ENCODE peak calls at places on chromosomes 1 and 21, in eight cellular contexts. I, H, X, P, U, G, B and N are unnamed samples.

GRCh38 chr1:7675431-7676273 is 95.4 kb upstream of the VAMP3 start:
- DNase-seq in B (no peak), H (no peak), I (no peak), U (no peak), P (no peak), G (no peak), X (no peak), N (no peak)

GRCh38 chr1:193730017-193730416 is 543.6 kb upstream of the B3GALT2 start:
- DNase-seq in G (no peak), P (no peak), B (no peak), I (no peak), X (peak), U (no peak), H (no peak), N (no peak)

GRCh38 chr21:16407403-16408279 is 677.9 kb downstream of the USP25 start:
- DNase-seq in G (no peak), B (peak), H (no peak), I (no peak), P (no peak), X (peak), U (no peak), N (no peak)

GRCh38 chr1:186498695-186499389 is 37.9 kb upstream of the PDC start:
- DNase-seq in X (peak), I (no peak), B (peak), P (no peak), G (no peak), H (no peak), U (peak), N (peak)

GRCh38 chr1:229137274-229137673 is 133.6 kb upstream of the RAB4A start:
- DNase-seq in P (no peak), I (no peak), H (no peak), B (no peak), G (no peak), X (no peak), U (no peak), N (no peak)

GRCh38 chr1:245566952-245567351 is 412.2 kb downstream of the KIF26B start:
- DNase-seq in G (no peak), B (no peak), U (no peak), X (peak), P (no peak), H (no peak), I (no peak), N (peak)

GRCh38 chr21:14259669-14260458 is 43.9 kb downstream of the RBM11 start:
- DNase-seq in P (no peak), U (peak), G (no peak), H (no peak), B (peak), X (peak), I (no peak), N (peak)

GRCh38 chr1:30379684-30380624 is 343.4 kb downstream of the MATN1 start:
- DNase-seq in P (peak), B (peak), H (peak), G (peak), I (peak), X (peak), U (peak), N (peak)

GRCh38 chr1:17414022-17414421 is 25.5 kb downstream of the RCC2 start:
- DNase-seq in G (no peak), H (no peak), U (no peak), X (no peak), I (no peak), B (no peak), P (no peak), N (no peak)

GRCh38 chr1:222064388-222065201 is 322.7 kb upstream of the DUSP10 start:
- DNase-seq in X (peak), H (no peak), U (peak), P (no peak), B (peak), G (no peak), I (no peak), N (peak)

GRCh38 chr1:38559180-38559874 is 300.2 kb downstream of the RRAGC start:
- DNase-seq in P (peak), B (no peak), X (no peak), U (no peak), G (peak), I (peak), H (no peak), N (no peak)

GRCh38 chr1:90727917-90728655 is 11.0 kb upstream of the BARHL2 start:
- DNase-seq in H (no peak), P (no peak), I (no peak), X (no peak), U (no peak), B (no peak), G (no peak), N (no peak)

GRCh38 chr1:29502225-29502755 is 266.0 kb downstream of the PTPRU start:
- DNase-seq in G (no peak), I (no peak), U (no peak), H (no peak), P (no peak), X (no peak), B (no peak), N (no peak)

GRCh38 chr21:40355076-40355475 is 487.8 kb downstream of the PCP4 start:
- DNase-seq in G (no peak), U (no peak), X (no peak), P (no peak), H (no peak), B (no peak), I (no peak), N (no peak)

GRCh38 chr1:102182603-102183260 is 186.0 kb upstream of the OLFM3 start:
- DNase-seq in P (no peak), X (no peak), B (no peak), U (no peak), I (no peak), H (no peak), G (no peak), N (no peak)

GRCh38 chr1:15726508-15726907 is 9.6 kb upstream of the SLC25A34 start:
- DNase-seq in P (no peak), X (no peak), G (no peak), I (no peak), B (no peak), H (no peak), U (no peak), N (no peak)

GRCh38 chr1:172135076-172135672 is 285.3 kb upstream of the C1orf105 start:
- DNase-seq in X (no peak), H (no peak), G (no peak), P (no peak), B (no peak), I (no peak), U (peak), N (no peak)

GRCh38 chr1:116504308-116505156 is 66.3 kb downstream of the CD58 start:
- DNase-seq in I (peak), H (peak), G (peak), U (peak), X (peak), B (peak), P (no peak), N (no peak)

GRCh38 chr1:85550784-85551516 is 29.6 kb upstream of the CCN1 start:
- DNase-seq in I (peak), B (peak), X (peak), U (peak), H (no peak), P (no peak), G (no peak), N (peak)

GRCh38 chr1:15033264-15033663 is 120.3 kb upstream of the TMEM51 start:
- DNase-seq in I (no peak), G (no peak), P (no peak), U (peak), X (peak), H (no peak), B (peak), N (peak)

GRCh38 chr1:37036667-37037053 is 2.3 kb upstream of the GRIK3 start:
- DNase-seq in U (no peak), P (no peak), H (no peak), G (no peak), B (no peak), X (no peak), I (no peak), N (no peak)

GRCh38 chr1:53546409-53547155 is 87.4 kb downstream of the DMRTB1 start:
- DNase-seq in G (no peak), H (no peak), B (no peak), I (no peak), X (no peak), P (peak), U (no peak), N (no peak)

GRCh38 chr1:109624215-109625010 is 4.8 kb downstream of the AMPD2 start:
- DNase-seq in B (no peak), X (no peak), H (peak), U (no peak), P (peak), I (no peak), G (peak), N (no peak)

GRCh38 chr1:183723571-183723970 is 70.5 kb upstream of the APOBEC4 start:
- DNase-seq in G (no peak), U (no peak), H (no peak), X (no peak), B (no peak), I (no peak), P (no peak), N (no peak)

GRCh38 chr1:113983826-113984225 is 4.6 kb downstream of the OLFML3 start:
- DNase-seq in G (no peak), P (no peak), X (no peak), I (no peak), H (no peak), B (no peak), U (no peak), N (no peak)

GRCh38 chr1:19889656-19890055 is 7.5 kb downstream of the OTUD3 start:
- DNase-seq in G (no peak), P (no peak), H (no peak), B (no peak), I (no peak), X (no peak), U (no peak), N (no peak)

GRCh38 chr1:62356257-62356835 is 37.1 kb upstream of the KANK4 start:
- DNase-seq in H (no peak), I (no peak), U (peak), X (peak), B (peak), G (peak), P (no peak), N (peak)

GRCh38 chr1:184449916-184450315 is 63.1 kb downstream of the C1orf21 start:
- DNase-seq in I (no peak), P (no peak), X (no peak), H (no peak), G (no peak), U (no peak), B (no peak), N (no peak)

GRCh38 chr1:34839526-34840305 is 19.8 kb downstream of the SMIM12 start:
- DNase-seq in G (no peak), U (no peak), X (no peak), I (no peak), B (no peak), H (peak), P (no peak), N (no peak)
- H3K4me3 ChIP-seq in G (no peak), U (no peak), X (no peak), I (no peak), B (no peak), H (no peak), P (no peak), N (no peak)

DNA sequence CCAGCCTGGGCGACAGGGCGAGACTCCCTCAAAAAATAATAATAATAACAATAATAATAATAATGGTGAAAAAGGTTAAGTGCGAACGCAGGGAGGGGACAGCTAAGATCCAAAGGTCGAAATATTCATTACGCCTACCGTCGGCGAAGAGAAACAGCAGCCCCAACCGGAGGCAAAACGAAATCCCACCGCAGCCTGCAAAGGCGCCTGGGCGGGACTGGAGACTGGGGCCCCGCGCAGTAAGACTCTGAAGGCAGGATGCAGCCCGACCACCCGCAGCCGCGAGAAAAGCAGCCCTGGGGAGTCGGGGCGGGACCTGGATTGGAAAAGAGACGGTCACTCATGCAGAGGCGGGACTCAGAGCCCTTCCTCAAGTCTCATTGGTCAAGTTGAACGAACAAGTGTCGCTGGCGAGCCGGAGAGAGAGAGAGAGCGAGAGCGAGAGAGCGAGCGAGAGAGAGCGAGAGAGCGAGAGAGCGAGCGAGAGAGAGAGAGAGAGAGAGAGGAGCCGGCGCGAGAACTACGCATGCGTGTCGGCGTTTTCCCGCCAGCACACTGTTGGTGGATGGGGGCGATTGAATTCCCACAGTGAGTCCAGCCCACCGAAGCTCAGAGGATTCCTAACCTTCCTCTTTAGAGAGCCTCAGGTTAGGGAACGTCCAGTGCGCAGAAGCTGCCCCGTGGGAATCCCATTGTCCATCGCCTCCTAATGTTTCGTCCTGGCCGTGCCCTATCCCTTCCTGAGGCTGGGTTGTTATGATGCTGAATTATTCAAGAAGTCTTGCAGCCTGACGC is 10.7 kb downstream of the ENTREP3 start:
- DNase-seq in I (peak), H (peak), G (peak), X (peak), P (peak), U (peak), B (peak), N (peak)
- TF ChIP-seq CTCF in I (peak), H (peak), G (peak), X (peak), P (no peak), U (peak), B (peak), N (no peak)

GRCh38 chr1:150256549-150257341 is 829 bp upstream of the CA14 start:
- DNase-seq in X (peak), I (no peak), P (no peak), G (no peak), H (no peak), U (no peak), B (no peak), N (no peak)

GRCh38 chr1:150256193-150256548 is 1.4 kb upstream of the CA14 start:
- DNase-seq in H (no peak), B (no peak), I (no peak), X (no peak), P (no peak), G (no peak), U (no peak), N (no peak)

GRCh38 chr1:150258275-150258666 is 697 bp downstream of the CA14 start:
- DNase-seq in U (no peak), P (no peak), H (no peak), I (no peak), X (no peak), B (no peak), G (no peak), N (no peak)

GRCh38 chr1:150259217-150259616 is 1.6 kb downstream of the CA14 start:
- DNase-seq in X (no peak), U (no peak), P (peak), G (no peak), I (no peak), H (no peak), B (no peak), N (no peak)

DNA sequence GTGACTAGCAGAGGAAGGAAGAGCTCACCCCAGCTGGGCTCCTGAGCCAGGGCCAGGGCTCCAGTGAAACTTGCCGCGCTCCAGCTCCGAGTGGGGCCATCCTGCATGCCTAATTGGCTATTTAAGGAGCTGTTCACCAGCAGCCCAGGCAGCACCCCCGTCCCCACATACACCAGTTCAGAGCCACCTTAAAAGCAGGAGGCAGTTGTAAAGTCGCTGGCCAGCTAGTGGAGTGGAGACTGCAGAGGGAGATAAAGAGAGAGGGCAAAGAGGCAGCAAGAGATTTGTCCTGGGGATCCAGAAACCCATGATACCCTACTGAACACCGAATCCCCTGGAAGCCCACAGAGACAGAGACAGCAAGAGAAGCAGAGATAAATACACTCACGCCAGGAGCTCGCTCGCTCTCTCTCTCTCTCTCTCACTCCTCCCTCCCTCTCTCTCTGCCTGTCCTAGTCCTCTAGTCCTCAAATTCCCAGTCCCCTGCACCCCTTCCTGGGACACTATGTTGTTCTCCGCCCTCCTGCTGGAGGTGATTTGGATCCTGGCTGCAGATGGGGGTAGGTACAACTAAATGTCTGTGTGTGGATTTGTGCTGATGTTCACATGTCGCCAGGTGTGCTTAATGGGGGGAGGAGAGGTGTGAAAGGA is at the start of gene CA14:
- DNase-seq in H (no peak), I (no peak), U (no peak), P (no peak), B (no peak), X (peak), G (no peak), N (no peak)
- H3K4me3 ChIP-seq in H (peak), I (no peak), U (no peak), P (no peak), B (no peak), X (no peak), G (no peak), N (no peak)

DNA sequence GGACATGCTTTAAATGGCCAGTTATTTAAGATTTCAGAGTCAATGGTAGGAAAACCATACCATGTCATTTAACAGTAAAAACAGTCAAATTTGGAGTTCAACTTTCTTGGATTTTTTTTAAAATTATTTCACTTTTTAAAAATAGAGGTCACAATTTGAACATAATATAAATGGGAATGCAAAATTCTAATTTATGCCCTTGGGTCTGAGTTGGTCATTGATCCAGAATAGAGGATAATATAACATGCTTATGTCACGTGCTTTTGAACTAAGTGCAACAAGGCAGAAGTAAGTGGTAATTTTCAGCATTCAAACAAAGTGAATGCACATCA is 113.1 kb upstream of the SLC35F3 start:
- DNase-seq in X (no peak), G (no peak), I (no peak), B (no peak), P (no peak), U (no peak), H (no peak), N (no peak)
- TF ChIP-seq CTCF in X (no peak), G (no peak), I (no peak), B (no peak), P (no peak), U (no peak), H (no peak), N (no peak)

GRCh38 chr1:201015551-201016091 is 7.9 kb downstream of the KIF21B start:
- DNase-seq in U (no peak), X (peak), H (no peak), P (no peak), B (no peak), I (no peak), G (no peak), N (no peak)

GRCh38 chr1:201016211-201016651 is 7.3 kb downstream of the KIF21B start:
- DNase-seq in I (no peak), G (no peak), B (peak), X (peak), P (peak), H (no peak), U (no peak), N (no peak)

GRCh38 chr1:201019321-201019977 is 4.1 kb downstream of the KIF21B start:
- DNase-seq in B (peak), P (no peak), I (no peak), G (peak), H (peak), U (peak), X (peak), N (no peak)

GRCh38 chr1:201016943-201017827 is 6.3 kb downstream of the KIF21B start:
- DNase-seq in X (no peak), P (no peak), G (no peak), H (no peak), U (no peak), I (no peak), B (no peak), N (no peak)

GRCh38 chr1:201017828-201018163 is 5.7 kb downstream of the KIF21B start:
- DNase-seq in I (no peak), G (no peak), U (no peak), P (no peak), B (no peak), H (no peak), X (no peak), N (no peak)
- H3K4me3 ChIP-seq in I (no peak), G (no peak), U (no peak), P (no peak), B (no peak), H (no peak), X (no peak), N (no peak)

DNA sequence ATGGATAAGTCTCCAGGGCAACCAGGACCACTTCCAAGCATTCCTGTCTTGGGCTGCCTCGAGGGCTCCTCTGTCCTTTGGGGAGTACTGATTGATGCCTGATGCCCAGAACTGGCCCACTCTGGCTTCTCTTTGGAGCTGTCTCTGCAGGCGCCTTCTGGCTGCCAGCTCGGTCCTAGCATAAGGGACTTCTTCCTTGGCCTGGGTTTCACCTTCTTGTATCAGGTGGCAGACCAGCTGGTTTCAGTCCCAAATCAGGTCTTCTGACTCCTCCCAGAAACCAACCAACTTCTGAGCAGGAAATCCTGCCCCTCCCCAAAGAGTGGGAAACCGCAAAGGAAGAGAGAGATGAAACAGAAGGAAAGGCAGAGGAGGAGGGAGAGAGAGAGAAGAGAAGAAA is 10.6 kb downstream of the G0S2 start:
- DNase-seq in H (no peak), X (no peak), P (no peak), I (no peak), U (no peak), B (no peak), G (no peak), N (no peak)
- TF ChIP-seq CTCF in H (no peak), X (no peak), P (no peak), I (no peak), U (no peak), B (no peak), G (no peak), N (no peak)

DNA sequence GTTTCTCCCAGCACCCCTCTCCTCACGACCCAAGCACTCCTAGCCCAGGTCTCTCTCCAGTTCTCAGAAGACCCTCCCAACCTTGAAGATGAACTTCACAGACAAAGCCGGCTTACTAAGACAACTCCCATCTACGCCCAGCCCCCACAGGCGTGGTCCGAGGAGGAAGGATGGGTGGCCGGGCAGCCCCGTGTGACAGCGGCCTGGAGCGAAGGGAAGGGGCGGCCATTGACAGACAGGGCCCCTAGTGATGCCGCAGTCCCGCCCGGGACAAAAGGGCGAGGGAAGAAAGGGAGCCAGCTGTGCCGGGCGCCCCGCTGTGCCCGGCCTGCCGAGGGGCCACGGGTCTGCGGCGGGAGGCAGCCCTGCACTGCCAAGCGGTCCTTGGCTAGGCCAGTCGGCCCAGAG is 6.9 kb downstream of the PAX7 start:
- DNase-seq in H (no peak), X (no peak), U (no peak), B (no peak), P (no peak), I (no peak), G (no peak), N (no peak)
- H3K4me3 ChIP-seq in H (no peak), X (no peak), U (no peak), B (no peak), P (no peak), I (no peak), G (no peak), N (no peak)

GRCh38 chr21:26280715-26281310 is 110.2 kb upstream of the APP start:
- DNase-seq in I (no peak), X (no peak), G (no peak), B (no peak), H (no peak), P (no peak), U (no peak), N (peak)
- TF ChIP-seq CTCF in I (no peak), X (no peak), G (no peak), B (no peak), H (no peak), P (no peak), U (no peak), N (no peak)